ENCODE peak calls at places on chromosome 2, in eight cellular contexts. S is right lobe of liver; K is stimulated activated CD4-positive, alpha-beta T cell treated with anti-CD3 and anti-CD28 coated beads, Interleukin-15, amount 100 ng/mL, for 1 hour; C is Calu3; R is NCI-H2107; V is GM06990; U is BJ; H is stimulated activated naive CD4-positive, alpha-beta T cell. D is an unnamed sample.

GRCh38 chr2:11022874-11023273 is 111.1 kb downstream of the KCNF1 start:
- DNase-seq in S (no peak), K (no peak), C (peak; percentile 36), R (no peak), V (no peak), U (no peak), H (no peak), D (no peak)

GRCh38 chr2:96146151-96146880 is 1.1 kb upstream of the DUSP2 start:
- DNase-seq in S (peak; percentile 79), K (peak; percentile 74), C (no peak), R (no peak), V (peak; percentile 93), U (no peak), H (peak; percentile 96), D (no peak)

GRCh38 chr2:162874412-162874811 is 35.8 kb upstream of the KCNH7 start:
- DNase-seq in S (no peak), K (no peak), C (no peak), R (no peak), V (no peak), U (no peak), H (no peak), D (no peak)

GRCh38 chr2:111219285-111219684 is 98.6 kb downstream of the BCL2L11 start:
- DNase-seq in S (no peak), K (no peak), C (no peak), R (no peak), V (peak; percentile 86), U (no peak), H (no peak), D (no peak)

GRCh38 chr2:127607399-127607908 is 38.5 kb upstream of the GPR17 start:
- DNase-seq in S (no peak), K (no peak), C (no peak), R (no peak), V (no peak), U (no peak), H (no peak), D (no peak)

GRCh38 chr2:10211822-10212438 is 89.4 kb downstream of the RRM2 start:
- DNase-seq in S (no peak), K (no peak), C (no peak), R (no peak), V (no peak), U (no peak), H (no peak), D (no peak)

GRCh38 chr2:139165041-139165440 is 384.9 kb upstream of the NXPH2 start:
- DNase-seq in S (no peak), K (no peak), C (no peak), R (no peak), V (no peak), U (no peak), H (no peak), D (no peak)

GRCh38 chr2:46645681-46646162 is 166.4 kb downstream of the TMEM247 start:
- DNase-seq in S (no peak), K (no peak), C (no peak), R (no peak), V (no peak), U (peak; percentile 87), H (no peak), D (no peak)

GRCh38 chr2:135052997-135053474 is 944 bp downstream of the RAB3GAP1 start:
- DNase-seq in S (no peak), K (no peak), C (no peak), R (no peak), V (peak; percentile 18), U (no peak), H (peak; percentile 56), D (no peak)

D was measured in HuH-7.